ENCODE peak calls at places on chromosomes 4 and X, in six cellular contexts. D is astrocyte, S is upper lobe of right lung, T is lower lobe of right lung, U is H9, R is A549. B is an unnamed sample.

GRCh38 chr4:147361726-147362125 is 119.2 kb upstream of the EDNRA start:
- DNase-seq in D (peak), U (no peak), T (no peak), S (no peak), R (no peak), B (peak)

GRCh38 chr4:142124874-142125273 is 488.5 kb downstream of the IL15 start:
- DNase-seq in U (no peak), S (no peak), T (no peak), R (no peak), D (no peak), B (no peak)

GRCh38 chrX:45295587-45295986 is 94.9 kb upstream of the DIPK2B start:
- DNase-seq in T (no peak), D (peak), R (no peak), S (no peak), U (no peak), B (peak)

GRCh38 chrX:86047174-86047991 is at the start of gene CHM:
- DNase-seq in T (peak), D (peak), R (peak), S (peak), U (peak), B (peak)

GRCh38 chr4:135510582-135510981 is 1309.0 kb upstream of the PABPC4L start:
- DNase-seq in R (no peak), T (no peak), D (no peak), U (no peak), S (no peak), B (no peak)

GRCh38 chr4:71368906-71369305 is 30.1 kb downstream of the SLC4A4 start:
- DNase-seq in R (no peak), D (no peak), S (no peak), U (no peak), T (no peak), B (no peak)

GRCh38 chr4:8255698-8256441 is 13.7 kb upstream of the HTRA3 start:
- DNase-seq in U (no peak), S (no peak), D (peak), T (no peak), R (no peak), B (no peak)

GRCh38 chr4:104524591-104524990 is 29.9 kb upstream of the CXXC4 start:
- DNase-seq in R (no peak), U (no peak), S (no peak), D (peak), T (no peak), B (peak)

GRCh38 chr4:168019019-168019651 is 73.2 kb upstream of the ANXA10 start:
- DNase-seq in U (no peak), S (no peak), D (no peak), T (no peak), R (no peak), B (no peak)

GRCh38 chr4:117831060-117831683 is 203.1 kb upstream of the NDST3 start:
- DNase-seq in T (no peak), S (no peak), R (no peak), U (no peak), D (no peak), B (no peak)

GRCh38 chr4:24794916-24795665 is at the start of gene SOD3:
- DNase-seq in D (peak), S (peak), U (peak), T (peak), R (no peak), B (no peak)

GRCh38 chr4:108852691-108853090 is 89.8 kb upstream of the ETNPPL start:
- DNase-seq in T (no peak), R (no peak), D (no peak), S (no peak), U (no peak), B (no peak)

GRCh38 chr4:146514651-146515379 is 6.9 kb downstream of the SLC10A7 start:
- DNase-seq in U (peak), D (no peak), S (no peak), R (no peak), T (no peak), B (no peak)

GRCh38 chrX:39196192-39197102 is 395.2 kb downstream of the MID1IP1 start:
- DNase-seq in R (no peak), S (no peak), U (no peak), T (no peak), D (peak), B (peak)

GRCh38 chr4:55887594-55887993 is 34.1 kb downstream of the EXOC1 start:
- DNase-seq in S (no peak), R (no peak), D (no peak), U (no peak), T (no peak), B (no peak)

GRCh38 chr4:88818650-88819470 is 121.2 kb upstream of the NAP1L5 start:
- DNase-seq in S (no peak), T (no peak), R (peak), U (peak), D (no peak), B (peak)

GRCh38 chr4:125736057-125736456 is 421.3 kb downstream of the FAT4 start:
- DNase-seq in U (no peak), T (no peak), S (no peak), D (peak), R (no peak), B (no peak)

GRCh38 chr4:37644962-37645361 is 41.2 kb downstream of the RELL1 start:
- DNase-seq in D (peak), T (no peak), U (no peak), R (no peak), S (no peak), B (no peak)

GRCh38 chr4:148926861-148927260 is 484.6 kb upstream of the NR3C2 start:
- DNase-seq in D (peak), T (no peak), S (no peak), U (no peak), R (no peak), B (peak)

GRCh38 chr4:30718889-30719252 is 1.3 kb upstream of the PCDH7 start:
- DNase-seq in D (peak), U (no peak), S (no peak), R (peak), T (no peak), B (peak)

GRCh38 chr4:122712782-122713181 is 19.7 kb upstream of the BBS12 start:
- DNase-seq in U (no peak), S (no peak), R (no peak), T (no peak), D (peak), B (no peak)

GRCh38 chr4:7434766-7435150 is at the start of gene PSAPL1:
- DNase-seq in T (peak), R (peak), U (peak), S (peak), D (peak), B (peak)

GRCh38 chr4:61838072-61838471 is 637.9 kb downstream of the ADGRL3 start:
- DNase-seq in D (no peak), T (no peak), S (no peak), R (no peak), U (no peak), B (no peak)

GRCh38 chrX:42973321-42973720 is 195.4 kb upstream of the PPP1R2C start:
- DNase-seq in U (no peak), R (no peak), T (no peak), S (no peak), D (no peak), B (no peak)

GRCh38 chrX:42978655-42979379 is 200.9 kb upstream of the PPP1R2C start:
- DNase-seq in U (no peak), T (no peak), S (no peak), D (peak), R (no peak), B (no peak)

GRCh38 chrX:42975906-42976305 is 197.9 kb upstream of the PPP1R2C start:
- DNase-seq in R (no peak), U (no peak), T (no peak), S (no peak), D (no peak), B (no peak)

DNA sequence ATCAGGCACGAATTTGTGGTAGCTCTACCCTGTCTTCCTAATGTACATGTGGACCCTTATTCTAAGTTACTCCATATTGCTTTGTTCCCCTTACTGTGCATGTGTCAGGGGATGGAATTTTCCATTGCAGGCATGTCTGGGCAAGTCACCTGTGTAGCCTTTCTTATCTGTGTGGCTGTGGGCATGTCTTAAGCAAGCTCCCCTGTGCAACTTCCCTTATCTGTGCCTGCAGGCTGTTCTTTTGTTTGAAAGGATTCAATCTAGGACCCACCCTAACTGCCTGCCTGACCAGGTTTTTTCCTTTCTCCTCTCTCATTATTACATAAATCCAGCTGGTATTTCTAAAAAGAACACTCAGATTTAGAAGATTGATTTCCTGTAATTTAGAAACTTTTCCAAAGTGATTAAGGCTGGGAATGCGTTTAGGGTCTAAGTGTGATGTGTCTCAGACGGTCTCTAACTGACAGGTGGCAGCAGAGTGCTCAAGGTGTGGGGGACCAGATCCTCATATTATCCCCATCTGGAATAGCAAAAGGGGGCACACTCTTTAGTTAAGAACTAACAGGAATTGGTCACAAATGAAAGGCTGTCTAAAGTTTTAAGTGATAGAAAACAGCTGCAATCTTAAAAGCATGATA is 198.9 kb upstream of the PPP1R2C start:
- DNase-seq in S (no peak), D (peak), U (no peak), T (no peak), R (no peak), B (no peak)
- H3K27ac ChIP-seq in S (no peak), D (no peak), U (no peak), T (no peak), R (no peak), B (no peak)

GRCh38 chr4:113394108-113394729 is 344.8 kb downstream of the ANK2 start:
- DNase-seq in S (no peak), D (no peak), T (no peak), R (no peak), U (no peak), B (no peak)
- TF ChIP-seq CTCF in S (no peak), D (no peak), T (no peak), R (no peak), U (no peak), B (no peak)

GRCh38 chr4:99817310-99817885 is 771 bp downstream of the DAPP1 start:
- DNase-seq in S (no peak), R (no peak), D (no peak), U (no peak), T (no peak), B (peak)
- H3K27ac ChIP-seq in S (peak), R (no peak), D (no peak), U (no peak), T (peak), B (no peak)

GRCh38 chr4:189124149-189124758 is 816.4 kb upstream of the FRG1 start:
- DNase-seq in U (no peak), D (peak), T (no peak), R (no peak), S (no peak), B (peak)
- TF ChIP-seq CTCF in U (peak), D (peak), T (peak), R (peak), S (peak), B (peak)

GRCh38 chr4:18756661-18757060 is 735.1 kb upstream of the LCORL start:
- DNase-seq in D (no peak), S (no peak), R (no peak), T (no peak), U (no peak), B (no peak)

DNA sequence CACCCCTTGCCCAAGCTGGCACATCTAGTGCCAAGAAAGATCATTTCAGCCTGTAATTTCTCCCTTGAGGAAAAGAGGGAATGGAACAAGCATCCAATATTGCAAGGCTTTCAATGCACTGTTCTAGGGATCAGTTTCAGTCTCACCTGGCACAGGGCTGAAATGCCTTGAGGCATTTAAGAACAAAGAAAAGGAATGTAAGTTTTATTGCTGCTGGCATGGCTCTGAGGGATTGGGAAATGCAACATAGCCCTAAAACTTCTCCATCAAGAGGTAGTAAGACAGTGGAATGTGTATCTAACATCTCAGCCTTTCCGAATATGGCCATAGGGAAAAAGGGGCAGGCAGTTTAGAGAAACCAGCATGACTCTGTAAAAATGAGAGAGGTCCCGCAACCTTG is 732.6 kb upstream of the LCORL start:
- DNase-seq in U (peak), T (no peak), S (no peak), D (no peak), R (no peak), B (no peak)
- H3K27ac ChIP-seq in U (no peak), T (no peak), S (no peak), D (no peak), R (no peak), B (no peak)